ENCODE peak calls at places on chromosomes 4 and X, in seven cellular contexts. D, O, M, T, N, W and G are unnamed samples.

GRCh38 chr4:124525524-124525923 is 187.0 kb downstream of the ANKRD50 start:
- DNase-seq in D (no peak), O (no peak), M (no peak), T (no peak), N (no peak), W (no peak), G (no peak)

GRCh38 chrX:2538016-2538415 is 37.2 kb upstream of the DHRSX start:
- DNase-seq in D (no peak), O (no peak), M (no peak), T (no peak), N (no peak), W (no peak), G (no peak)

GRCh38 chr4:8093587-8094274 is 64.9 kb downstream of the ABLIM2 start:
- DNase-seq in D (no peak), O (no peak), M (no peak), T (no peak), N (no peak), W (no peak), G (no peak)

GRCh38 chr4:6625256-6625655 is 15.2 kb upstream of the MRFAP1 start:
- DNase-seq in D (no peak), O (no peak), M (no peak), T (no peak), N (no peak), W (no peak), G (no peak)

GRCh38 chr4:3786196-3786869 is 20.1 kb downstream of the ADRA2C start:
- DNase-seq in D (no peak), O (no peak), M (no peak), T (no peak), N (no peak), W (no peak), G (no peak)

GRCh38 chr4:27921236-27921635 is 1060.6 kb downstream of the STIM2 start:
- DNase-seq in D (no peak), O (no peak), M (no peak), T (no peak), N (no peak), W (no peak), G (no peak)

GRCh38 chr4:120331486-120332281 is 265.0 kb upstream of the MAD2L1 start:
- DNase-seq in D (no peak), O (no peak), M (no peak), T (no peak), N (no peak), W (no peak), G (no peak)

GRCh38 chr4:145722561-145722960 is 42.6 kb downstream of the C4orf51 start:
- DNase-seq in D (no peak), O (no peak), M (no peak), T (no peak), N (no peak), W (no peak), G (no peak)

GRCh38 chrX:130772313-130773140 is 130.5 kb downstream of the ENOX2 start:
- DNase-seq in D (peak), O (no peak), M (no peak), T (no peak), N (peak), W (no peak), G (no peak)

GRCh38 chrX:40095588-40096394 is 2.0 kb downstream of the BCOR start:
- DNase-seq in D (no peak), O (no peak), M (peak), T (no peak), N (no peak), W (no peak), G (peak)

GRCh38 chr4:12993923-12994322 is 490.2 kb downstream of the RAB28 start:
- DNase-seq in D (no peak), O (no peak), M (no peak), T (no peak), N (no peak), W (no peak), G (no peak)

GRCh38 chr4:7051144-7051495 is 7.9 kb downstream of the TADA2B start:
- DNase-seq in D (no peak), O (no peak), M (no peak), T (no peak), N (no peak), W (no peak), G (no peak)

GRCh38 chr4:101777431-101777830 is 13.1 kb upstream of the BANK1 start:
- DNase-seq in D (no peak), O (no peak), M (no peak), T (no peak), N (no peak), W (no peak), G (no peak)

GRCh38 chr4:122679317-122679716 is 53.2 kb upstream of the BBS12 start:
- DNase-seq in D (no peak), O (no peak), M (no peak), T (no peak), N (no peak), W (no peak), G (no peak)

GRCh38 chr4:169351860-169352259 is 81.1 kb upstream of the SH3RF1 start:
- DNase-seq in D (no peak), O (no peak), M (no peak), T (no peak), N (no peak), W (no peak), G (no peak)

GRCh38 chrX:15838017-15838416 is 16.6 kb downstream of the AP1S2 start:
- DNase-seq in D (no peak), O (no peak), M (no peak), T (no peak), N (no peak), W (no peak), G (peak)

GRCh38 chr4:139922625-139923024 is 231.4 kb downstream of the MAML3 start:
- DNase-seq in D (no peak), O (no peak), M (no peak), T (no peak), N (no peak), W (no peak), G (no peak)

GRCh38 chr4:20454440-20455037 is 202.8 kb downstream of the SLIT2 start:
- DNase-seq in D (no peak), O (no peak), M (no peak), T (no peak), N (no peak), W (no peak), G (no peak)

GRCh38 chrX:50067435-50068292 is 133.1 kb downstream of the AKAP4 start:
- DNase-seq in D (no peak), O (peak), M (no peak), T (no peak), N (no peak), W (no peak), G (no peak)

GRCh38 chr4:27003602-27004238 is 143.1 kb downstream of the STIM2 start:
- DNase-seq in D (peak), O (no peak), M (no peak), T (no peak), N (no peak), W (no peak), G (peak)

GRCh38 chr4:87100093-87100634 is 120.3 kb downstream of the KLHL8 start:
- DNase-seq in D (no peak), O (no peak), M (no peak), T (no peak), N (no peak), W (no peak), G (no peak)

GRCh38 chr4:56684320-56684719 is 3.2 kb upstream of the HOPX start:
- DNase-seq in D (no peak), O (no peak), M (no peak), T (no peak), N (peak), W (no peak), G (no peak)

GRCh38 chrX:132114607-132115006 is 13.2 kb downstream of the FRMD7 start:
- DNase-seq in D (no peak), O (no peak), M (no peak), T (no peak), N (no peak), W (no peak), G (no peak)

GRCh38 chr4:137610960-137611359 is 78.7 kb upstream of the PCDH18 start:
- DNase-seq in D (no peak), O (no peak), M (no peak), T (no peak), N (no peak), W (no peak), G (no peak)

GRCh38 chr4:26709246-26709645 is 125.4 kb downstream of the TBC1D19 start:
- DNase-seq in D (no peak), O (no peak), M (no peak), T (no peak), N (no peak), W (no peak), G (no peak)

GRCh38 chrX:109327271-109327670 is 154.6 kb downstream of the GUCY2F start:
- DNase-seq in D (no peak), O (no peak), M (no peak), T (no peak), N (no peak), W (no peak), G (no peak)

GRCh38 chrX:154444001-154444754 is at the start of gene FAM50A:
- DNase-seq in D (no peak), O (peak), M (peak), T (peak), N (no peak), W (peak), G (peak)

GRCh38 chrX:107826286-107827136 is 845 bp downstream of the MID2 start:
- DNase-seq in D (no peak), O (peak), M (peak), T (peak), N (no peak), W (no peak), G (peak)

GRCh38 chr4:688695-689497 is at the start of gene SLC49A3:
- DNase-seq in D (no peak), O (no peak), M (peak), T (no peak), N (no peak), W (no peak), G (no peak)

GRCh38 chrX:108000751-108001150 is 18.6 kb upstream of the TEX13B start:
- DNase-seq in D (no peak), O (no peak), M (no peak), T (no peak), N (no peak), W (no peak), G (no peak)

GRCh38 chrX:150694738-150695410 is 1.7 kb downstream of the MTMR1 start:
- DNase-seq in D (no peak), O (no peak), M (peak), T (peak), N (no peak), W (no peak), G (peak)

GRCh38 chr4:84957509-84958420 is 8.7 kb downstream of the WDFY3 start:
- DNase-seq in D (no peak), O (no peak), M (no peak), T (no peak), N (no peak), W (no peak), G (no peak)

GRCh38 chrX:63930140-63930539 is 145.1 kb upstream of the ARHGEF9 start:
- DNase-seq in D (no peak), O (no peak), M (no peak), T (no peak), N (no peak), W (no peak), G (no peak)

GRCh38 chr4:85477538-85477937 is 2.6 kb downstream of the ARHGAP24 start:
- DNase-seq in D (no peak), O (no peak), M (no peak), T (peak), N (no peak), W (no peak), G (no peak)

GRCh38 chr4:10117424-10118354 is 1.1 kb upstream of the WDR1 start:
- DNase-seq in D (no peak), O (no peak), M (no peak), T (peak), N (no peak), W (no peak), G (peak)

GRCh38 chrX:57680160-57680559 is at the start of gene NLRP2B:
- DNase-seq in D (no peak), O (no peak), M (no peak), T (no peak), N (no peak), W (no peak), G (no peak)

GRCh38 chr4:185925910-185926360 is 113.9 kb upstream of the SORBS2 start:
- DNase-seq in D (no peak), O (no peak), M (no peak), T (no peak), N (no peak), W (no peak), G (no peak)

GRCh38 chrX:15158736-15159406 is 111.0 kb downstream of the ASB9 start:
- DNase-seq in D (no peak), O (no peak), M (peak), T (no peak), N (no peak), W (no peak), G (peak)

GRCh38 chrX:96835660-96836289 is 47.9 kb upstream of the RPA4 start:
- DNase-seq in D (no peak), O (no peak), M (no peak), T (peak), N (no peak), W (no peak), G (no peak)

DNA sequence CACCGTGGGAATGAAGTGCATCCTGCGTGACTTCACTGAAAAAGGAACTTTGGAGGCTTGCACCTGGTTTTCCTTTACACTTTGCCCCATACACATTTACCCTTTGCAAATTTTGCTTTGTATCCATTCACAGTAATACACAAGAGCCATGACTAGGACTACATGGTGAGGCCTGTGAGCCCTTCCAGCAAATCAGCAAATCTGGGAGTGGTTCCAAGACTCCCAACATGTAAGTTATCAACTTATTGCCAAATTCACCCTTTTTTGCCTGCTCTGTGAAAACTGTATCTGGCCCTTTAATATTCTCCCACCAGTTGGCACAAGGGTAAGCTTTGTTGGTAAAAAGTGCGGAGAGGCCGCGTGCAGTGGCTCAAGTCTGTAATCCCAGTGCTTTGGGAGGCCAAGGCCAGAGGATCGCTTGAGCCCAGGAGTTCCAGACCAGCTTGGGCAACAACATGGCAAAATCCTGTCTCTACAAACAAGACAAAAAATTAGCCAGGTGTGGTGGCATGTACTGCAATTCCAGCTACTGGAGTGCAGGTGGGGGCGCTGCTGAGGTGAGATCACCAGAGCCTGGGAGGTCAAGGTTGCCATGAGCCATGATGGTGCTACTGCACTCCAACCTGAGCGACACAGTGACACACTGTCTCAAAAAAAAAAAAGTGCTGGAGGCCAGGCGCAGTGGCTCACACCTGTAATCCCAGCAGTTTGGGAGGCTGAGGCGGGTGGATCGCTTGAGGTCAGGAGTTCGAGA is 5.0 kb downstream of the PRMT9 start:
- DNase-seq in D (no peak), O (no peak), M (no peak), T (no peak), N (no peak), W (no peak), G (peak)
- TF ChIP-seq CTCF in D (no peak), O (peak), M (peak), T (no peak), N (no peak), W (no peak), G (no peak)

GRCh38 chr4:91116861-91117260 is 989.7 kb downstream of the CCSER1 start:
- DNase-seq in D (no peak), O (no peak), M (no peak), T (no peak), N (no peak), W (no peak), G (no peak)
- TF ChIP-seq CTCF in D (no peak), O (peak), M (no peak), T (no peak), N (no peak), W (no peak), G (no peak)

GRCh38 chrX:18422325-18422724 is 3.1 kb upstream of the CDKL5 start:
- DNase-seq in D (peak), O (no peak), M (no peak), T (no peak), N (peak), W (no peak), G (no peak)
- TF ChIP-seq CTCF in D (no peak), O (no peak), M (no peak), T (no peak), N (no peak), W (no peak), G (no peak)

DNA sequence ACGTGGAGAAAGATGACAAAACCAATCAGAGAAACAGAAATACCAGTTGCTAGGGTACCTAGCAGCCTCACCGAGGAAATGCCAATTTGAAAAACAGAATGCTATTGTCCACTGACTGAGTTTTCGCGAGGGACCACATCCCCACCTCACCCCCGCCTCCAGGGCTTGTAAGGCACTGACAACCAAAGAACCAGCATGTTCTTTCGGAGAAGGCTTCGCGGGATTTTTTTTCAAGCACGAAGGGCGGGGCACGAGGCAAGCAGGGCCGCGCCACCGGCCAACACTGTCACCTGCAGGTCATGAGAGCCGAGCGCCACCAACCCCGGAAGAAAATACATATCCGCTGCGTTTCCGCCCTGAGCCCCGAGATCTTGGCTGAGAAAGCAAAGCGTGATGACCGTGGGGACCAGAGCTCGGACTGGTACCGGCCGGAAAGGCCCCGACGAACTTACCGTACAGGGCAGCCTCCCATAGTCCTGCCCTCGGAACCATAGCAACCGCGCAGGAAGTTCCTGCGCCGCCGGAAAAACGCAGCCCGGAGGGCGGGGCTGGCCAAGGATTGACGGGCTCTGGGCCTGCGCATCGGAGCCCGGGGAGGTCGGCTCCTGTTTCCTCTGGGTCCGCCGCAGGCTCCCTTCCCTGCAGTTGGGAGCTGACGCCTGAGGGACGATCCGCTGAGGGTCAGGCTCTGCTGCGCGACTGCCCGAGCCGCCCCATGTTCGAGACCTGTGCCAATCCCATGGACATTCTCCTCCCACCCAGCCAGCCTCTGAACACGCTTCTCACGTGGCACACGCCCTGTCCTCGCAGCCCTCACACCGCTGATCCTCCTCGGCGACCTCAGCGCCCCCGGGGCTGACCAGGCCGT is 59.2 kb upstream of the PAGE5 start:
- DNase-seq in D (peak), O (peak), M (peak), T (peak), N (peak), W (peak), G (peak)
- TF ChIP-seq CTCF in D (no peak), O (peak), M (no peak), T (peak), N (peak), W (peak), G (peak)

DNA sequence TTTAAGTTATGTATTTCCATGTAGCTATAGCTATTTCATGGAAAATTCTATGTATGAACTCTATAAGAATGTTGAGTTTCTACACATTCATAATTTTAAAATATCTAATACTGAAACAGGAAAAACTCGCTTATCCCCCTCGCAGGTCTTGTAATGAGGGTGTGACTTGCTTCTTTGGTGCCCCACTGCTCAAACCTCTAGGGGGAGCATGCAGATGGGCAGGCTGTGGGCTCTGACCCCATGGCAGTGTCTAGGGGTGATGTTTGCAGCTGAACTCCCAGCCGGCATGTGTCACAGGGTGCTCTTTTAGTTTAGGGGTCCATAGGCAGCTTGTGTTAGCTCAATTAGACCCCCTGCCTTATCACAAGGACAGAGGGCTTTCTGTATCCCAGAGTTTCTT is 1825.7 kb upstream of the ADGRL3 start:
- DNase-seq in D (no peak), O (no peak), M (no peak), T (no peak), N (no peak), W (no peak), G (no peak)
- TF ChIP-seq CTCF in D (no peak), O (peak), M (no peak), T (no peak), N (no peak), W (no peak), G (no peak)

GRCh38 chrX:37905436-37906147 is 58.2 kb upstream of the DYNLT3 start:
- DNase-seq in D (no peak), O (peak), M (no peak), T (no peak), N (no peak), W (no peak), G (peak)
- TF ChIP-seq CTCF in D (peak), O (peak), M (no peak), T (no peak), N (peak), W (peak), G (no peak)

GRCh38 chr4:152369903-152370296 is 166.0 kb downstream of the FBXW7 start:
- DNase-seq in D (no peak), O (no peak), M (no peak), T (no peak), N (no peak), W (no peak), G (no peak)
- TF ChIP-seq CTCF in D (peak), O (peak), M (no peak), T (peak), N (peak), W (peak), G (no peak)

DNA sequence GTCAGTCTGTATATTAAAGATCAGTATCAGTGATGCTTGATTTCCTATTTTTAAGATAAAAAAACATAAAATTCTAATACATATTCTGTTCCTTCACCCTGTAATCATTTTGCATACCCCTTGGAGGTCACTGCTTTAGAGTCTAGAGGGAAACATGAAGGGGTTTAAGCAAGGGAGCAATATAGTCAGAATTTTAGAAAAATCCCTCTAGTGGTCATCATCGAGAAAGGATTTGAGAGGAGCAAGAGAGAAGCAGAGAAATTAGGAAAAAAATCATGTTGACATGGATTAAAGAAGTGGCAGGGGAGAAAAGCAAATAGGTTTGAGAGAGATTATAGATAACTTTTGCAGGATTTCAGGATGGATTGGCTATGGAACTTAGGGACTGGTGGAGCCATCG is 11.1 kb downstream of the APEX2 start:
- DNase-seq in D (no peak), O (no peak), M (no peak), T (no peak), N (no peak), W (no peak), G (no peak)
- TF ChIP-seq CTCF in D (peak), O (peak), M (no peak), T (peak), N (peak), W (no peak), G (no peak)

GRCh38 chr4:41262198-41262597 is 5.5 kb downstream of the UCHL1 start:
- DNase-seq in D (no peak), O (no peak), M (no peak), T (no peak), N (no peak), W (no peak), G (no peak)
- TF ChIP-seq CTCF in D (no peak), O (no peak), M (no peak), T (no peak), N (no peak), W (no peak), G (no peak)